ENCODE peak calls at places on chromosomes 3 and 15, in seven cellular contexts. One of them, this sample, is unnamed.

GRCh38 chr3:177680442-177680821 is 483.1 kb upstream of the TBL1XR1 start:
- DNase-seq in HEK293T: no peak
- DNase-seq in LoVo: no peak
- DNase-seq in SW 1271: no peak
- DNase-seq in activated naive CD8-positive, alpha-beta T cell treated with anti-CD3 and anti-CD28 coated beads for 36 hours: no peak
- DNase-seq in right atrium auricular region: no peak
- DNase-seq in effector memory CD8-positive, alpha-beta T cell: no peak
- DNase-seq in this sample: peak

GRCh38 chr3:110178965-110179364 is 841.6 kb upstream of the DPPA4 start:
- DNase-seq in right atrium auricular region: no peak
- DNase-seq in SW 1271: no peak
- DNase-seq in HEK293T: no peak
- DNase-seq in effector memory CD8-positive, alpha-beta T cell: no peak
- DNase-seq in LoVo: no peak
- DNase-seq in activated naive CD8-positive, alpha-beta T cell treated with anti-CD3 and anti-CD28 coated beads for 36 hours: no peak
- DNase-seq in this sample: no peak

GRCh38 chr3:42804831-42805821 is 836 bp upstream of the HIGD1A start:
- DNase-seq in activated naive CD8-positive, alpha-beta T cell treated with anti-CD3 and anti-CD28 coated beads for 36 hours: no peak
- DNase-seq in HEK293T: no peak
- DNase-seq in right atrium auricular region: peak
- DNase-seq in effector memory CD8-positive, alpha-beta T cell: no peak
- DNase-seq in LoVo: no peak
- DNase-seq in SW 1271: no peak
- DNase-seq in this sample: peak

GRCh38 chr3:104952587-104952986 is 414.1 kb upstream of the ALCAM start:
- DNase-seq in right atrium auricular region: no peak
- DNase-seq in SW 1271: no peak
- DNase-seq in HEK293T: no peak
- DNase-seq in LoVo: peak
- DNase-seq in activated naive CD8-positive, alpha-beta T cell treated with anti-CD3 and anti-CD28 coated beads for 36 hours: no peak
- DNase-seq in effector memory CD8-positive, alpha-beta T cell: no peak
- DNase-seq in this sample: peak

GRCh38 chr15:101161656-101162055 is 90.2 kb downstream of the CHSY1 start:
- DNase-seq in HEK293T: no peak
- DNase-seq in effector memory CD8-positive, alpha-beta T cell: no peak
- DNase-seq in right atrium auricular region: no peak
- DNase-seq in SW 1271: no peak
- DNase-seq in activated naive CD8-positive, alpha-beta T cell treated with anti-CD3 and anti-CD28 coated beads for 36 hours: no peak
- DNase-seq in LoVo: no peak
- DNase-seq in this sample: no peak

GRCh38 chr15:68620721-68621528 is 42.1 kb downstream of the CORO2B start:
- DNase-seq in LoVo: no peak
- DNase-seq in effector memory CD8-positive, alpha-beta T cell: no peak
- DNase-seq in SW 1271: no peak
- DNase-seq in activated naive CD8-positive, alpha-beta T cell treated with anti-CD3 and anti-CD28 coated beads for 36 hours: no peak
- DNase-seq in HEK293T: no peak
- DNase-seq in right atrium auricular region: peak
- DNase-seq in this sample: peak

GRCh38 chr15:39947401-39948197 is 13.7 kb downstream of the EIF2AK4 start:
- DNase-seq in activated naive CD8-positive, alpha-beta T cell treated with anti-CD3 and anti-CD28 coated beads for 36 hours: no peak
- DNase-seq in right atrium auricular region: no peak
- DNase-seq in HEK293T: no peak
- DNase-seq in SW 1271: no peak
- DNase-seq in effector memory CD8-positive, alpha-beta T cell: no peak
- DNase-seq in LoVo: no peak
- DNase-seq in this sample: no peak

GRCh38 chr3:107236661-107237375 is 140.4 kb upstream of the CCDC54 start:
- DNase-seq in effector memory CD8-positive, alpha-beta T cell: no peak
- DNase-seq in SW 1271: no peak
- DNase-seq in HEK293T: no peak
- DNase-seq in activated naive CD8-positive, alpha-beta T cell treated with anti-CD3 and anti-CD28 coated beads for 36 hours: no peak
- DNase-seq in right atrium auricular region: no peak
- DNase-seq in LoVo: no peak
- DNase-seq in this sample: peak

GRCh38 chr3:112979244-112979832 is 4.4 kb upstream of the CD200R1 start:
- DNase-seq in LoVo: peak
- DNase-seq in effector memory CD8-positive, alpha-beta T cell: peak
- DNase-seq in HEK293T: peak
- DNase-seq in SW 1271: no peak
- DNase-seq in activated naive CD8-positive, alpha-beta T cell treated with anti-CD3 and anti-CD28 coated beads for 36 hours: no peak
- DNase-seq in right atrium auricular region: no peak
- DNase-seq in this sample: peak

GRCh38 chr15:88258021-88258641 is 1.6 kb upstream of the NTRK3 start:
- DNase-seq in HEK293T: peak
- DNase-seq in activated naive CD8-positive, alpha-beta T cell treated with anti-CD3 and anti-CD28 coated beads for 36 hours: no peak
- DNase-seq in LoVo: no peak
- DNase-seq in right atrium auricular region: no peak
- DNase-seq in SW 1271: no peak
- DNase-seq in effector memory CD8-positive, alpha-beta T cell: no peak
- DNase-seq in this sample: peak

GRCh38 chr15:72474466-72474911 is 359 bp downstream of the ARIH1 start:
- DNase-seq in SW 1271: no peak
- DNase-seq in right atrium auricular region: no peak
- DNase-seq in HEK293T: peak
- DNase-seq in effector memory CD8-positive, alpha-beta T cell: no peak
- DNase-seq in LoVo: no peak
- DNase-seq in activated naive CD8-positive, alpha-beta T cell treated with anti-CD3 and anti-CD28 coated beads for 36 hours: no peak
- DNase-seq in this sample: no peak

GRCh38 chr3:100144255-100144866 is 30.1 kb upstream of the FILIP1L start:
- DNase-seq in effector memory CD8-positive, alpha-beta T cell: no peak
- DNase-seq in HEK293T: no peak
- DNase-seq in activated naive CD8-positive, alpha-beta T cell treated with anti-CD3 and anti-CD28 coated beads for 36 hours: no peak
- DNase-seq in SW 1271: no peak
- DNase-seq in LoVo: no peak
- DNase-seq in right atrium auricular region: no peak
- DNase-seq in this sample: no peak

GRCh38 chr15:80641384-80641783 is 53.7 kb upstream of the ABHD17C start:
- DNase-seq in right atrium auricular region: no peak
- DNase-seq in SW 1271: no peak
- DNase-seq in HEK293T: no peak
- DNase-seq in activated naive CD8-positive, alpha-beta T cell treated with anti-CD3 and anti-CD28 coated beads for 36 hours: no peak
- DNase-seq in LoVo: no peak
- DNase-seq in effector memory CD8-positive, alpha-beta T cell: no peak
- DNase-seq in this sample: no peak

GRCh38 chr3:172170310-172170709 is 130.9 kb downstream of the FNDC3B start:
- DNase-seq in SW 1271: no peak
- DNase-seq in effector memory CD8-positive, alpha-beta T cell: no peak
- DNase-seq in LoVo: no peak
- DNase-seq in right atrium auricular region: no peak
- DNase-seq in activated naive CD8-positive, alpha-beta T cell treated with anti-CD3 and anti-CD28 coated beads for 36 hours: no peak
- DNase-seq in HEK293T: no peak
- DNase-seq in this sample: no peak

GRCh38 chr3:42526616-42527367 is 24.3 kb downstream of the VIPR1 start:
- DNase-seq in activated naive CD8-positive, alpha-beta T cell treated with anti-CD3 and anti-CD28 coated beads for 36 hours: peak
- DNase-seq in right atrium auricular region: no peak
- DNase-seq in LoVo: no peak
- DNase-seq in HEK293T: no peak
- DNase-seq in SW 1271: no peak
- DNase-seq in effector memory CD8-positive, alpha-beta T cell: no peak
- DNase-seq in this sample: no peak

GRCh38 chr3:15708882-15709677 is 88.7 kb downstream of the ANKRD28 start:
- DNase-seq in LoVo: no peak
- DNase-seq in SW 1271: no peak
- DNase-seq in activated naive CD8-positive, alpha-beta T cell treated with anti-CD3 and anti-CD28 coated beads for 36 hours: no peak
- DNase-seq in right atrium auricular region: no peak
- DNase-seq in effector memory CD8-positive, alpha-beta T cell: no peak
- DNase-seq in HEK293T: no peak
- DNase-seq in this sample: peak

GRCh38 chr3:64443553-64444331 is 218.5 kb upstream of the PRICKLE2 start:
- DNase-seq in HEK293T: no peak
- DNase-seq in LoVo: no peak
- DNase-seq in effector memory CD8-positive, alpha-beta T cell: no peak
- DNase-seq in SW 1271: no peak
- DNase-seq in right atrium auricular region: no peak
- DNase-seq in activated naive CD8-positive, alpha-beta T cell treated with anti-CD3 and anti-CD28 coated beads for 36 hours: no peak
- DNase-seq in this sample: peak

GRCh38 chr3:183534249-183534648 is 21.3 kb downstream of the KLHL6 start:
- DNase-seq in HEK293T: no peak
- DNase-seq in activated naive CD8-positive, alpha-beta T cell treated with anti-CD3 and anti-CD28 coated beads for 36 hours: no peak
- DNase-seq in right atrium auricular region: no peak
- DNase-seq in effector memory CD8-positive, alpha-beta T cell: no peak
- DNase-seq in LoVo: no peak
- DNase-seq in SW 1271: no peak
- DNase-seq in this sample: no peak

GRCh38 chr15:59256538-59256937 is 49.9 kb downstream of the LDHAL6B start:
- DNase-seq in HEK293T: no peak
- DNase-seq in SW 1271: no peak
- DNase-seq in activated naive CD8-positive, alpha-beta T cell treated with anti-CD3 and anti-CD28 coated beads for 36 hours: no peak
- DNase-seq in right atrium auricular region: no peak
- DNase-seq in LoVo: peak
- DNase-seq in effector memory CD8-positive, alpha-beta T cell: no peak
- DNase-seq in this sample: no peak

GRCh38 chr3:41200669-41201021 is 1.3 kb downstream of the CTNNB1 start:
- DNase-seq in effector memory CD8-positive, alpha-beta T cell: peak
- DNase-seq in SW 1271: no peak
- DNase-seq in HEK293T: no peak
- DNase-seq in activated naive CD8-positive, alpha-beta T cell treated with anti-CD3 and anti-CD28 coated beads for 36 hours: no peak
- DNase-seq in LoVo: peak
- DNase-seq in right atrium auricular region: no peak
- DNase-seq in this sample: peak

GRCh38 chr3:17420668-17421067 is 321.8 kb downstream of the TBC1D5 start:
- DNase-seq in HEK293T: no peak
- DNase-seq in right atrium auricular region: no peak
- DNase-seq in SW 1271: no peak
- DNase-seq in LoVo: no peak
- DNase-seq in activated naive CD8-positive, alpha-beta T cell treated with anti-CD3 and anti-CD28 coated beads for 36 hours: no peak
- DNase-seq in effector memory CD8-positive, alpha-beta T cell: no peak
- DNase-seq in this sample: no peak

GRCh38 chr15:31932581-31932980 is 97.7 kb upstream of the CHRNA7 start:
- DNase-seq in effector memory CD8-positive, alpha-beta T cell: no peak
- DNase-seq in LoVo: no peak
- DNase-seq in HEK293T: no peak
- DNase-seq in SW 1271: no peak
- DNase-seq in right atrium auricular region: no peak
- DNase-seq in activated naive CD8-positive, alpha-beta T cell treated with anti-CD3 and anti-CD28 coated beads for 36 hours: no peak
- DNase-seq in this sample: peak

GRCh38 chr3:15585111-15585844 is 16.1 kb downstream of the HACL1 start:
- DNase-seq in effector memory CD8-positive, alpha-beta T cell: no peak
- DNase-seq in activated naive CD8-positive, alpha-beta T cell treated with anti-CD3 and anti-CD28 coated beads for 36 hours: no peak
- DNase-seq in SW 1271: no peak
- DNase-seq in HEK293T: no peak
- DNase-seq in right atrium auricular region: no peak
- DNase-seq in LoVo: no peak
- DNase-seq in this sample: no peak

GRCh38 chr3:140588558-140588957 is 89.3 kb upstream of the TRIM42 start:
- DNase-seq in HEK293T: no peak
- DNase-seq in effector memory CD8-positive, alpha-beta T cell: no peak
- DNase-seq in LoVo: no peak
- DNase-seq in activated naive CD8-positive, alpha-beta T cell treated with anti-CD3 and anti-CD28 coated beads for 36 hours: no peak
- DNase-seq in right atrium auricular region: no peak
- DNase-seq in SW 1271: no peak
- DNase-seq in this sample: no peak

GRCh38 chr3:145807990-145808389 is 353.0 kb downstream of the PLOD2 start:
- DNase-seq in LoVo: no peak
- DNase-seq in effector memory CD8-positive, alpha-beta T cell: no peak
- DNase-seq in HEK293T: peak
- DNase-seq in SW 1271: no peak
- DNase-seq in activated naive CD8-positive, alpha-beta T cell treated with anti-CD3 and anti-CD28 coated beads for 36 hours: no peak
- DNase-seq in right atrium auricular region: no peak
- DNase-seq in this sample: peak

GRCh38 chr3:79344876-79345871 is 422.6 kb downstream of the ROBO1 start:
- DNase-seq in SW 1271: no peak
- DNase-seq in LoVo: no peak
- DNase-seq in effector memory CD8-positive, alpha-beta T cell: no peak
- DNase-seq in HEK293T: no peak
- DNase-seq in right atrium auricular region: no peak
- DNase-seq in activated naive CD8-positive, alpha-beta T cell treated with anti-CD3 and anti-CD28 coated beads for 36 hours: no peak
- DNase-seq in this sample: no peak

GRCh38 chr3:45795882-45796765 is at the start of gene SLC6A20:
- DNase-seq in right atrium auricular region: no peak
- DNase-seq in SW 1271: no peak
- DNase-seq in effector memory CD8-positive, alpha-beta T cell: no peak
- DNase-seq in HEK293T: no peak
- DNase-seq in activated naive CD8-positive, alpha-beta T cell treated with anti-CD3 and anti-CD28 coated beads for 36 hours: peak
- DNase-seq in LoVo: peak
- DNase-seq in this sample: no peak

GRCh38 chr3:188780188-188781147 is 391.3 kb upstream of the TPRG1 start:
- DNase-seq in effector memory CD8-positive, alpha-beta T cell: no peak
- DNase-seq in SW 1271: no peak
- DNase-seq in LoVo: no peak
- DNase-seq in right atrium auricular region: peak
- DNase-seq in activated naive CD8-positive, alpha-beta T cell treated with anti-CD3 and anti-CD28 coated beads for 36 hours: no peak
- DNase-seq in HEK293T: no peak
- DNase-seq in this sample: no peak

GRCh38 chr3:45630325-45630724 is 35.8 kb downstream of the LIMD1 start:
- DNase-seq in right atrium auricular region: no peak
- DNase-seq in activated naive CD8-positive, alpha-beta T cell treated with anti-CD3 and anti-CD28 coated beads for 36 hours: no peak
- DNase-seq in effector memory CD8-positive, alpha-beta T cell: no peak
- DNase-seq in LoVo: no peak
- DNase-seq in SW 1271: no peak
- DNase-seq in HEK293T: no peak
- DNase-seq in this sample: no peak

GRCh38 chr15:43267439-43267838 is 711 bp upstream of the TGM5 start:
- DNase-seq in effector memory CD8-positive, alpha-beta T cell: no peak
- DNase-seq in HEK293T: no peak
- DNase-seq in activated naive CD8-positive, alpha-beta T cell treated with anti-CD3 and anti-CD28 coated beads for 36 hours: no peak
- DNase-seq in right atrium auricular region: peak
- DNase-seq in SW 1271: no peak
- DNase-seq in LoVo: no peak
- DNase-seq in this sample: no peak

GRCh38 chr3:195033531-195034091 is 237.3 kb downstream of the XXYLT1 start:
- DNase-seq in LoVo: peak
- DNase-seq in SW 1271: no peak
- DNase-seq in effector memory CD8-positive, alpha-beta T cell: no peak
- DNase-seq in HEK293T: no peak
- DNase-seq in activated naive CD8-positive, alpha-beta T cell treated with anti-CD3 and anti-CD28 coated beads for 36 hours: no peak
- DNase-seq in right atrium auricular region: no peak
- DNase-seq in this sample: peak

GRCh38 chr15:23074684-23075083 is 35.3 kb upstream of the TUBGCP5 start:
- DNase-seq in effector memory CD8-positive, alpha-beta T cell: no peak
- DNase-seq in activated naive CD8-positive, alpha-beta T cell treated with anti-CD3 and anti-CD28 coated beads for 36 hours: no peak
- DNase-seq in LoVo: no peak
- DNase-seq in SW 1271: no peak
- DNase-seq in right atrium auricular region: no peak
- DNase-seq in HEK293T: no peak
- DNase-seq in this sample: peak

GRCh38 chr3:33064929-33065328 is 32.0 kb downstream of the GLB1 start:
- DNase-seq in SW 1271: no peak
- DNase-seq in LoVo: no peak
- DNase-seq in HEK293T: no peak
- DNase-seq in right atrium auricular region: no peak
- DNase-seq in effector memory CD8-positive, alpha-beta T cell: no peak
- DNase-seq in activated naive CD8-positive, alpha-beta T cell treated with anti-CD3 and anti-CD28 coated beads for 36 hours: no peak
- DNase-seq in this sample: no peak

This sample was measured in RPMI7951.